ENCODE peak calls at places on chromosome 15, in five cellular contexts. P is neuronal stem cell; Z is activated CD8-positive, alpha-beta memory T cell treated with anti-CD3 and anti-CD28 coated beads, Interleukin-2, amount 10 ng/mL, durations not matched to agents 7 days and 5 days; G is memory B cell; X is hepatocyte. L is an unnamed sample.

GRCh38 chr15:100902436-100903190 is 16.5 kb upstream of the LRRK1 start:
- DNase-seq in P (no peak), Z (no peak), G (no peak), X (peak), L (peak)

GRCh38 chr15:67897646-67898045 is 57.8 kb upstream of the RNU6-1 start:
- DNase-seq in P (no peak), Z (no peak), G (no peak), X (no peak), L (no peak)

GRCh38 chr15:65651831-65652749 is 30.4 kb downstream of the SLC24A1 start:
- DNase-seq in P (no peak), Z (no peak), G (no peak), X (no peak), L (no peak)

GRCh38 chr15:68817304-68818087 is 3.2 kb downstream of the ANP32A start:
- DNase-seq in P (peak), Z (peak), G (peak), X (peak), L (peak)

GRCh38 chr15:70308011-70308761 is 210.5 kb upstream of the TLE3 start:
- DNase-seq in P (no peak), Z (peak), G (peak), X (no peak), L (no peak)

GRCh38 chr15:27414168-27414870 is 443.3 kb downstream of the GABRG3 start:
- DNase-seq in P (no peak), Z (no peak), G (no peak), X (no peak), L (no peak)

GRCh38 chr15:43095708-43096347 is 10.0 kb downstream of the UBR1 start:
- DNase-seq in P (no peak), Z (no peak), G (no peak), X (no peak), L (no peak)

GRCh38 chr15:23561914-23562313 is 3.6 kb upstream of the MKRN3 start:
- DNase-seq in P (no peak), Z (no peak), G (no peak), X (no peak), L (no peak)

GRCh38 chr15:65318870-65319356 is 14.4 kb downstream of the RNU5B-1 start:
- DNase-seq in P (peak), Z (peak), G (peak), X (peak), L (peak)

GRCh38 chr15:100623301-100623700 is 20.9 kb downstream of the ASB7 start:
- DNase-seq in P (no peak), Z (no peak), G (no peak), X (no peak), L (no peak)

GRCh38 chr15:93265046-93265658 is 176.1 kb upstream of the RGMA start:
- DNase-seq in P (no peak), Z (no peak), G (no peak), X (peak), L (no peak)

GRCh38 chr15:63896336-63897115 is 62.8 kb upstream of the HERC1 start:
- DNase-seq in P (no peak), Z (peak), G (no peak), X (no peak), L (peak)

GRCh38 chr15:75091814-75092213 is 68.4 kb downstream of the PPCDC start:
- DNase-seq in P (no peak), Z (no peak), G (no peak), X (no peak), L (no peak)

GRCh38 chr15:98983333-98983732 is 24.3 kb downstream of the PGPEP1L start:
- DNase-seq in P (no peak), Z (no peak), G (no peak), X (no peak), L (peak)

GRCh38 chr15:71752604-71753289 is 57.6 kb upstream of the NR2E3 start:
- DNase-seq in P (peak), Z (peak), G (no peak), X (peak), L (peak)

GRCh38 chr15:59687831-59688230 is 1.3 kb downstream of the BNIP2 start:
- DNase-seq in P (no peak), Z (peak), G (peak), X (no peak), L (no peak)

GRCh38 chr15:33737687-33738606 is 230.3 kb upstream of the CHRM5 start:
- DNase-seq in P (peak), Z (peak), G (peak), X (peak), L (peak)

GRCh38 chr15:79674124-79674465 is 222.7 kb downstream of the MTHFS start:
- DNase-seq in P (no peak), Z (no peak), G (no peak), X (no peak), L (no peak)

GRCh38 chr15:94205366-94205765 is 26.0 kb upstream of the MCTP2 start:
- DNase-seq in P (no peak), Z (no peak), G (no peak), X (no peak), L (no peak)

GRCh38 chr15:78914027-78914764 is 30.6 kb downstream of the CTSH start:
- DNase-seq in P (no peak), Z (no peak), G (no peak), X (no peak), L (peak)

GRCh38 chr15:73617910-73618309 is 15.3 kb downstream of the NPTN start:
- DNase-seq in P (no peak), Z (no peak), G (no peak), X (no peak), L (no peak)

GRCh38 chr15:88021601-88022000 is 234.9 kb downstream of the NTRK3 start:
- DNase-seq in P (no peak), Z (no peak), G (no peak), X (no peak), L (no peak)

GRCh38 chr15:37764733-37765191 is 169.7 kb upstream of the TMCO5A start:
- DNase-seq in P (no peak), Z (no peak), G (no peak), X (peak), L (peak)

GRCh38 chr15:42921049-42921731 is 612 bp upstream of the TTBK2 start:
- DNase-seq in P (peak), Z (peak), G (peak), X (peak), L (peak)

GRCh38 chr15:63350178-63350621 is 31.4 kb downstream of the CA12 start:
- DNase-seq in P (no peak), Z (no peak), G (no peak), X (no peak), L (no peak)

L was measured in adrenal gland.